ENCODE peak calls at places on chromosomes 1 and 21, in six cellular contexts. A, T, Z, J, R and K are unnamed samples.

GRCh38 chr1:53145051-53145600 is 2.7 kb upstream of the SLC1A7 start:
- DNase-seq in A (no peak), T (no peak), Z (no peak), J (no peak), R (no peak), K (no peak)

GRCh38 chr1:52080014-52080415 is 23.9 kb downstream of the BTF3L4 start:
- DNase-seq in A (no peak), T (no peak), Z (no peak), J (no peak), R (no peak), K (peak; percentile 70)

GRCh38 chr1:227950735-227951224 is 3.0 kb upstream of the WNT9A start:
- DNase-seq in A (no peak), T (no peak), Z (no peak), J (no peak), R (no peak), K (no peak)

GRCh38 chr1:209855623-209856022 is 27.9 kb downstream of the UTP25 start:
- DNase-seq in A (no peak), T (no peak), Z (no peak), J (no peak), R (no peak), K (no peak)

GRCh38 chr1:30706528-30706927 is 16.9 kb downstream of the MATN1 start:
- DNase-seq in A (no peak), T (peak; percentile 46), Z (no peak), J (no peak), R (no peak), K (no peak)

GRCh38 chr1:230230948-230231738 is 164.1 kb downstream of the GALNT2 start:
- DNase-seq in A (peak; percentile 55), T (no peak), Z (no peak), J (no peak), R (no peak), K (no peak)

GRCh38 chr21:41707231-41707988 is 59.4 kb downstream of the RIPK4 start:
- DNase-seq in A (no peak), T (no peak), Z (no peak), J (no peak), R (no peak), K (peak; percentile 90)

GRCh38 chr1:160257411-160258015 is 4.8 kb downstream of the DCAF8 start:
- DNase-seq in A (no peak), T (no peak), Z (no peak), J (no peak), R (no peak), K (no peak)

GRCh38 chr1:84156210-84156621 is 12.1 kb downstream of the PRKACB start:
- DNase-seq in A (no peak), T (peak; percentile 68), Z (no peak), J (no peak), R (no peak), K (peak; percentile 20)

GRCh38 chr1:8211620-8212442 is 106.1 kb upstream of the SLC45A1 start:
- DNase-seq in A (no peak), T (peak; percentile 96), Z (no peak), J (no peak), R (no peak), K (no peak)